ENCODE peak calls at places on chromosomes 2 and 18, in four cellular contexts. One of them, this sample, is unnamed.

GRCh38 chr2:213834746-213835145 is 550.5 kb downstream of the SPAG16 start:
- DNase-seq in GM12878: no peak
- DNase-seq in AG04450: no peak
- DNase-seq in dorsolateral prefrontal cortex: no peak
- DNase-seq in this sample: no peak

GRCh38 chr2:185668710-185669109 is 69.9 kb upstream of the FSIP2 start:
- DNase-seq in GM12878: no peak
- DNase-seq in AG04450: no peak
- DNase-seq in dorsolateral prefrontal cortex: no peak
- DNase-seq in this sample: no peak

GRCh38 chr2:27353762-27354596 is 2.6 kb downstream of the GTF3C2 start:
- DNase-seq in GM12878: no peak
- DNase-seq in AG04450: no peak
- DNase-seq in dorsolateral prefrontal cortex: no peak
- DNase-seq in this sample: no peak

GRCh38 chr18:43760010-43760409 is 482.7 kb upstream of the SYT4 start:
- DNase-seq in GM12878: no peak
- DNase-seq in AG04450: no peak
- DNase-seq in dorsolateral prefrontal cortex: no peak
- DNase-seq in this sample: no peak

GRCh38 chr2:44271296-44271695 is 4.0 kb upstream of the SLC3A1 start:
- DNase-seq in GM12878: no peak
- DNase-seq in AG04450: no peak
- DNase-seq in dorsolateral prefrontal cortex: no peak
- DNase-seq in this sample: no peak

GRCh38 chr2:71619230-71619741 is 165.9 kb downstream of the DYSF start:
- DNase-seq in GM12878: no peak
- DNase-seq in AG04450: no peak
- DNase-seq in dorsolateral prefrontal cortex: no peak
- DNase-seq in this sample: no peak

GRCh38 chr2:48346124-48346536 is 183.8 kb upstream of the STON1 start:
- DNase-seq in GM12878: no peak
- DNase-seq in AG04450: peak; percentile 60
- DNase-seq in dorsolateral prefrontal cortex: peak; percentile 42
- DNase-seq in this sample: no peak

GRCh38 chr2:238126775-238127164 is 11.7 kb upstream of the KLHL30 start:
- DNase-seq in GM12878: no peak
- DNase-seq in AG04450: no peak
- DNase-seq in dorsolateral prefrontal cortex: no peak
- DNase-seq in this sample: no peak

GRCh38 chr18:55109818-55110414 is 150.7 kb upstream of the CCDC68 start:
- DNase-seq in GM12878: no peak
- DNase-seq in AG04450: no peak
- DNase-seq in dorsolateral prefrontal cortex: no peak
- DNase-seq in this sample: no peak

GRCh38 chr2:149329470-149330126 is 789 bp upstream of the LYPD6 start:
- DNase-seq in GM12878: no peak
- DNase-seq in AG04450: no peak
- DNase-seq in dorsolateral prefrontal cortex: peak; percentile 14
- DNase-seq in this sample: no peak

GRCh38 chr2:149329068-149329467 is 1.3 kb upstream of the LYPD6 start:
- DNase-seq in GM12878: no peak
- DNase-seq in AG04450: no peak
- DNase-seq in dorsolateral prefrontal cortex: no peak
- DNase-seq in this sample: no peak

GRCh38 chr2:149332364-149332763 is 2.0 kb downstream of the LYPD6 start:
- DNase-seq in GM12878: no peak
- DNase-seq in AG04450: no peak
- DNase-seq in dorsolateral prefrontal cortex: no peak
- DNase-seq in this sample: no peak

GRCh38 chr2:149331023-149331400 is 625 bp downstream of the LYPD6 start:
- DNase-seq in GM12878: no peak
- DNase-seq in AG04450: no peak
- DNase-seq in dorsolateral prefrontal cortex: no peak
- DNase-seq in this sample: no peak

GRCh38 chr2:149330127-149331022 is at the start of gene LYPD6:
- DNase-seq in GM12878: no peak
- DNase-seq in AG04450: no peak
- DNase-seq in dorsolateral prefrontal cortex: peak; percentile 40
- DNase-seq in this sample: no peak
- H3K4me3 ChIP-seq in GM12878: peak within 1 kb of the TSS; percentile 75
- H3K4me3 ChIP-seq in AG04450: peak within 1 kb of the TSS; percentile 69
- H3K4me3 ChIP-seq in dorsolateral prefrontal cortex: peak within 1 kb of the TSS; percentile 75
- H3K4me3 ChIP-seq in this sample: peak within 1 kb of the TSS; percentile 77

GRCh38 chr2:74186038-74186437 is 7.4 kb upstream of the MOB1A start:
- DNase-seq in GM12878: peak; percentile 98
- DNase-seq in AG04450: no peak
- DNase-seq in dorsolateral prefrontal cortex: peak; percentile 25
- DNase-seq in this sample: peak; percentile 86
- H3K4me3 ChIP-seq in GM12878: no peak overlapping the region
- H3K4me3 ChIP-seq in AG04450: no peak overlapping the region
- H3K4me3 ChIP-seq in dorsolateral prefrontal cortex: no peak overlapping the region
- H3K4me3 ChIP-seq in this sample: no peak overlapping the region

GRCh38 chr2:66555511-66556324 is 120.8 kb downstream of the MEIS1 start:
- DNase-seq in GM12878: no peak
- DNase-seq in AG04450: no peak
- DNase-seq in dorsolateral prefrontal cortex: no peak
- DNase-seq in this sample: no peak

GRCh38 chr2:66550826-66551225 is 115.9 kb downstream of the MEIS1 start:
- DNase-seq in GM12878: no peak
- DNase-seq in AG04450: no peak
- DNase-seq in dorsolateral prefrontal cortex: no peak
- DNase-seq in this sample: no peak

GRCh38 chr2:66559672-66560071 is 124.7 kb downstream of the MEIS1 start:
- DNase-seq in GM12878: no peak
- DNase-seq in AG04450: no peak
- DNase-seq in dorsolateral prefrontal cortex: no peak
- DNase-seq in this sample: no peak

GRCh38 chr2:66553370-66553769 is 118.4 kb downstream of the MEIS1 start:
- DNase-seq in GM12878: no peak
- DNase-seq in AG04450: no peak
- DNase-seq in dorsolateral prefrontal cortex: no peak
- DNase-seq in this sample: no peak

DNA sequence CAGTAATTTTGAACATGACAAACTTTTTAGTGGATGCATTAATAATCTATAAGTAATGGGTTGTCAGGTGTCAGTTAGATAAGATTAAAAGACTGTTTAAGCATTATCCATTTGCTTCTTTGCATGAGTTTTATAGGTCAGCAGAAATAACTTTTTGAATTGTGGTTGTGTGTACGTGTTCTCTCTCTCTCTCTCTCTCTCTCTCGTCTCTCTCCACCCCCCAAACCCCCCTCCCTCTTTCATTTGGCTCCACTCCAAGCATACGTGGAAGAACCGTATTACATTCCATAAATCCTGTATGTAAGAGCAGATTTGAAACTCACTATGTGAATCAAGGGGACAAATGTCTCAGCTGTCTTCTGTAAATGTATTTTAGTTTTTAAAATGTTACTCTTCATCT is 120.2 kb downstream of the MEIS1 start:
- DNase-seq in GM12878: no peak
- DNase-seq in AG04450: no peak
- DNase-seq in dorsolateral prefrontal cortex: no peak
- DNase-seq in this sample: no peak
- H3K4me3 ChIP-seq in GM12878: no peak overlapping the region
- H3K4me3 ChIP-seq in AG04450: no peak overlapping the region
- H3K4me3 ChIP-seq in dorsolateral prefrontal cortex: peak overlapping the region; percentile 56
- H3K4me3 ChIP-seq in this sample: no peak overlapping the region

DNA sequence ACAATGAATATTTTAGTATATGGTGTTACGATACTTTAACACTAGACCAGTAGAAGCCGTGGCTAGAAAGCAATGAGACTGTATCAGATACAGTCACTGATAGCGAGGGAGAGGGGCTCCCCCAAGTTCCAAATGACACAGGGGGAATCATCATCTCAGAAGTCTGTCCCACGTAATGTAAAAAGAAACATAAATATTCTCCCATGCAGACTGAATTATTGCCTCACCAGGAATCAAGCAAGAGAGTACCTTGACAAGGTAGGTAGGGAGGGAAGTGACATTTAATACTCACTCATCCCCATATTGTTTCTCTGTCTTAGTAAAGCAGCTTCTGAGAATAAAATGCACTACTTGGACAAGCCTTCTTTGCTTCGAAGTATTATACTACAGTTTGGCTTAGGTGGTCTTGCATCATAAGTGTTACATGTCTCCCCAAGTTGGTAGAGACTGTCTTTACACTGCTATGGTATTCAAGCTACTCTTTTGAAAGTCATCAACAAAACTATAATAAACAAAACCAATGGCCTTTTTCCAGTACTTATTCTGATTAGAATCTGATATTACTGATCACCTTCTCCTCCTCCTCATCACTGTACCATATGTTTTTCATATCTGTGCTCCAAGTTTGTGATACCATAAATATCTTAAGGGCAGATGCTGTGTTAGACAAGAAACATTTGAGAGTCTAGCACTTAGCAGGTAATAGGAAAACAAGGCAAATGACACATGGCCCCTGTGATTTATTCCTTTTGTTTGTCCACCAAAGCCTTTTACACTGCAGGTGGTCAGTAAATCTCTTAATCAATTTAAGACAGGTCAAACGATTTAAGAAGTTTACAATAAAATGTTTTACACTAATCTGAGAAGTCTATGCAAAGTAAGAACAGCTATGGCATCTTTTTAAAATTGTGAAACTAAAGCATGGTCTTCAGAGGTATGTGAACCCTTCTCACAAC is 2.7 kb downstream of the LAPTM4A start:
- DNase-seq in GM12878: no peak
- DNase-seq in AG04450: no peak
- DNase-seq in dorsolateral prefrontal cortex: no peak
- DNase-seq in this sample: no peak
- H3K4me3 ChIP-seq in GM12878: peak overlapping the region; percentile 80
- H3K4me3 ChIP-seq in AG04450: peak overlapping the region; percentile 97
- H3K4me3 ChIP-seq in dorsolateral prefrontal cortex: peak overlapping the region; percentile 84
- H3K4me3 ChIP-seq in this sample: peak overlapping the region; percentile 95

GRCh38 chr2:166413255-166413654 is 37.5 kb upstream of the SCN9A start:
- DNase-seq in GM12878: no peak
- DNase-seq in AG04450: no peak
- DNase-seq in dorsolateral prefrontal cortex: no peak
- DNase-seq in this sample: no peak

GRCh38 chr2:166410828-166411472 is 35.2 kb upstream of the SCN9A start:
- DNase-seq in GM12878: no peak
- DNase-seq in AG04450: peak; percentile 62
- DNase-seq in dorsolateral prefrontal cortex: no peak
- DNase-seq in this sample: no peak

GRCh38 chr2:166406374-166406773 is 30.6 kb upstream of the SCN9A start:
- DNase-seq in GM12878: no peak
- DNase-seq in AG04450: no peak
- DNase-seq in dorsolateral prefrontal cortex: no peak
- DNase-seq in this sample: no peak

DNA sequence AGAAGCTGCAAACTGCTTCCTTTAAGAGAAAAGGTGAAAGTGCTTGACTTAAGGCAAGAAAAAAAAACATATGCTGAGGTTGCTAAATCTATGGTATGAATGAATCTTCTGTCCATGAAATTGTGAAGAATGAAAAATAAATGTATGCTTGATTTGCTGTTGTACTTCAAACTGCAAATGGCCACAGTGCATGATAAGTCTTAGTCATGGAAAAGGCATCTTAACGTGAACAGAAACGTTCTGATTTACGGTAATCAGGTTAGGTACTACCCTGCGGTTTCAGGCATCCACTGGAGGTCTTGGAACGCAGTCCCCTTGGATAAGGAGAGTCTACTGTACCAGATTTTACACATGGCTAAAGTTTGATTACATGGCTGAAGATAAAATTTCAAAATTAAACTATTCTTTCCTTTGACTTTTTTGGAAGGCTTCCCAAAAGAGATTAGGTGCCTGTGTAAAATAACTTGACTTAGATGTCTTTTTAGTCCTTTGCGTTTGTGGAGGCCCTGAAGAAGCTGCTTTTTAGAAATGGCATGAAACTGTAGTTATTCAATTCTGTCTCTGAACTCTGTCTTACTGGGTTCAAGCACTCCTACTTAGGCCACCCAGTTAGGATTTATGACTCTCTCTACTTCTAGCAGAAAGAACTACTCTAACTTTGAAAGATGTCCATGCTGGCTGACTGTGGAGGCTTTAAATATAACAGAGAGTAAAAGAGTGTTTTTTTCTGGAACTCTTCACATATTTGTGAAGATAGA is 35.9 kb upstream of the SCN9A start:
- DNase-seq in GM12878: no peak
- DNase-seq in AG04450: no peak
- DNase-seq in dorsolateral prefrontal cortex: no peak
- DNase-seq in this sample: no peak
- H3K4me3 ChIP-seq in GM12878: no peak overlapping the region
- H3K4me3 ChIP-seq in AG04450: peak overlapping the region; percentile 10
- H3K4me3 ChIP-seq in dorsolateral prefrontal cortex: no peak overlapping the region
- H3K4me3 ChIP-seq in this sample: no peak overlapping the region

GRCh38 chr2:23551875-23552274 is 166.9 kb downstream of the KLHL29 start:
- DNase-seq in GM12878: no peak
- DNase-seq in AG04450: no peak
- DNase-seq in dorsolateral prefrontal cortex: no peak
- DNase-seq in this sample: no peak

GRCh38 chr2:23550553-23550952 is 165.6 kb downstream of the KLHL29 start:
- DNase-seq in GM12878: no peak
- DNase-seq in AG04450: no peak
- DNase-seq in dorsolateral prefrontal cortex: peak; percentile 61
- DNase-seq in this sample: no peak

GRCh38 chr2:23554054-23554697 is 169.2 kb downstream of the KLHL29 start:
- DNase-seq in GM12878: no peak
- DNase-seq in AG04450: no peak
- DNase-seq in dorsolateral prefrontal cortex: no peak
- DNase-seq in this sample: no peak

GRCh38 chr2:23555944-23556343 is 171.0 kb downstream of the KLHL29 start:
- DNase-seq in GM12878: no peak
- DNase-seq in AG04450: no peak
- DNase-seq in dorsolateral prefrontal cortex: no peak
- DNase-seq in this sample: no peak

GRCh38 chr2:23553561-23553960 is 168.6 kb downstream of the KLHL29 start:
- DNase-seq in GM12878: no peak
- DNase-seq in AG04450: no peak
- DNase-seq in dorsolateral prefrontal cortex: no peak
- DNase-seq in this sample: no peak
- H3K4me3 ChIP-seq in GM12878: no peak overlapping the region
- H3K4me3 ChIP-seq in AG04450: no peak overlapping the region
- H3K4me3 ChIP-seq in dorsolateral prefrontal cortex: no peak overlapping the region
- H3K4me3 ChIP-seq in this sample: no peak overlapping the region